ENCODE peak calls at places on chromosomes 7 and 10, in eight cellular contexts. F is NCI-H510A treated with DMSO at 0.1 percent for 48 hours; M is IMR-90; O is activated naive CD8-positive, alpha-beta T cell treated with anti-CD3 and anti-CD28 coated beads, Interleukin-2, amount 50 U/mL, for 24 hours; W is stimulated activated CD4-positive, alpha-beta T cell treated with anti-CD3 and anti-CD28 coated beads, Interleukin-15, amount 100 ng/mL, for 1 hour; N is HCT116; P is stimulated activated CD8-positive, alpha-beta memory T cell treated with anti-CD3 and anti-CD28 coated beads, Interleukin-7, amount 100 ng/mL, for 4 hours; D is fibroblast of pulmonary artery. V is an unnamed sample.

GRCh38 chr7:34135924-34136323 is 230.6 kb downstream of the BMPER start:
- DNase-seq in M (no peak), P (no peak), F (no peak), N (no peak), W (no peak), O (no peak), D (no peak), V (no peak)

GRCh38 chr7:17357952-17358351 is 59.5 kb downstream of the AHR start:
- DNase-seq in W (no peak), P (no peak), D (peak), M (peak), F (no peak), N (no peak), O (no peak), V (no peak)

GRCh38 chr10:19518632-19519031 is 297.6 kb upstream of the PLXDC2 start:
- DNase-seq in F (no peak), O (no peak), N (no peak), D (no peak), M (no peak), W (no peak), P (no peak), V (no peak)

GRCh38 chr7:35366167-35367155 is 112.6 kb upstream of the TBX20 start:
- DNase-seq in D (no peak), M (no peak), O (no peak), N (no peak), F (no peak), W (no peak), P (no peak), V (no peak)

GRCh38 chr7:41911792-41912191 is 208.9 kb upstream of the INHBA start:
- DNase-seq in M (peak), F (no peak), O (no peak), D (peak), P (no peak), N (no peak), W (no peak), V (peak)

GRCh38 chr10:10605551-10606081 is 412.1 kb upstream of the CELF2 start:
- DNase-seq in N (no peak), O (no peak), F (no peak), D (peak), P (no peak), M (peak), W (no peak), V (no peak)

GRCh38 chr7:73971701-73972341 is 56.2 kb upstream of the ELN start:
- DNase-seq in M (no peak), O (no peak), W (no peak), D (no peak), P (no peak), N (peak), F (no peak), V (no peak)

GRCh38 chr10:57222603-57223002 is 861.5 kb upstream of the ZWINT start:
- DNase-seq in P (no peak), O (no peak), D (no peak), F (no peak), M (no peak), N (no peak), W (no peak), V (no peak)

GRCh38 chr7:45601816-45602540 is 27.8 kb downstream of the ADCY1 start:
- DNase-seq in M (no peak), D (no peak), N (no peak), P (no peak), W (no peak), F (no peak), O (no peak), V (no peak)

GRCh38 chr10:120279196-120279595 is 177.8 kb upstream of the PLPP4 start:
- DNase-seq in F (no peak), O (no peak), D (no peak), M (no peak), W (no peak), N (no peak), P (no peak), V (no peak)

GRCh38 chr10:101780818-101781654 is 2.2 kb downstream of the NPM3 start:
- DNase-seq in P (peak), F (peak), D (peak), N (peak), O (peak), M (peak), W (peak), V (peak)

GRCh38 chr7:5420108-5420840 is 3.4 kb downstream of the TNRC18 start:
- DNase-seq in O (no peak), F (no peak), N (no peak), M (no peak), D (no peak), W (no peak), P (no peak), V (peak)

GRCh38 chr10:4633186-4633585 is 192.8 kb upstream of the AKR1E2 start:
- DNase-seq in O (no peak), P (no peak), D (no peak), W (no peak), N (no peak), M (no peak), F (no peak), V (no peak)

GRCh38 chr10:92574545-92575377 is 868 bp upstream of the IDE start:
- DNase-seq in P (no peak), N (no peak), D (peak), O (no peak), M (peak), W (no peak), F (peak), V (no peak)

GRCh38 chr7:110786576-110786975 is 304.4 kb upstream of the LRRN3 start:
- DNase-seq in O (no peak), N (no peak), F (no peak), W (no peak), D (no peak), P (no peak), M (no peak), V (no peak)

GRCh38 chr7:14207154-14207553 is 217.7 kb upstream of the ETV1 start:
- DNase-seq in F (no peak), M (no peak), P (no peak), N (no peak), O (no peak), W (no peak), D (peak), V (no peak)

GRCh38 chr10:124993728-124994451 is 52.0 kb downstream of the ZRANB1 start:
- DNase-seq in N (no peak), P (no peak), D (no peak), W (no peak), O (no peak), M (no peak), F (no peak), V (no peak)

GRCh38 chr7:31785081-31785480 is 98.1 kb downstream of the PPP1R17 start:
- DNase-seq in P (no peak), D (no peak), O (no peak), F (no peak), N (no peak), M (no peak), W (no peak), V (no peak)

GRCh38 chr10:30542001-30542861 is 87.3 kb downstream of the LYZL2 start:
- DNase-seq in O (no peak), F (peak), M (no peak), N (no peak), P (no peak), W (no peak), D (no peak), V (no peak)

GRCh38 chr7:118324790-118325449 is 100.4 kb downstream of the ANKRD7 start:
- DNase-seq in D (no peak), P (no peak), F (no peak), M (no peak), W (no peak), O (no peak), N (no peak), V (no peak)

GRCh38 chr7:44189286-44189992 is at the start of gene GCK:
- DNase-seq in O (no peak), D (no peak), W (no peak), P (no peak), N (no peak), F (peak), M (no peak), V (no peak)

GRCh38 chr7:5417106-5418071 is 6.2 kb downstream of the TNRC18 start:
- DNase-seq in O (no peak), F (no peak), P (no peak), M (peak), D (no peak), N (no peak), W (no peak), V (no peak)

GRCh38 chr10:100728928-100729876 is 16.2 kb upstream of the PAX2 start:
- DNase-seq in O (peak), N (peak), D (peak), P (no peak), M (peak), F (no peak), W (no peak), V (peak)

GRCh38 chr10:80205478-80206276 is at the start of gene ANXA11:
- DNase-seq in N (peak), D (peak), F (peak), M (peak), P (peak), O (peak), W (peak), V (peak)

GRCh38 chr10:23702977-23703414 is 264.1 kb downstream of the OTUD1 start:
- DNase-seq in W (peak), O (peak), F (peak), N (peak), D (peak), P (no peak), M (peak), V (peak)

GRCh38 chr7:113026941-113027340 is 59.7 kb downstream of the GPR85 start:
- DNase-seq in W (no peak), N (no peak), F (no peak), O (no peak), D (no peak), P (no peak), M (peak), V (no peak)

GRCh38 chr7:122304604-122304975 is at the start of gene FEZF1:
- DNase-seq in P (no peak), D (peak), F (peak), N (peak), W (no peak), M (no peak), O (no peak), V (no peak)

GRCh38 chr10:19974554-19974953 is 158.3 kb downstream of the PLXDC2 start:
- DNase-seq in P (no peak), W (no peak), O (no peak), M (no peak), F (no peak), N (no peak), D (no peak), V (no peak)

GRCh38 chr7:84865560-84865959 is 321.3 kb downstream of the SEMA3D start:
- DNase-seq in W (no peak), N (no peak), F (no peak), M (no peak), D (no peak), P (no peak), O (no peak), V (no peak)

V was measured in activated CD8-positive, alpha-beta T cell treated with anti-CD3 and anti-CD28 coated beads for 36 hours.